ENCODE peak calls at places on chromosome 19, in seven cellular contexts. One of them, this sample, is unnamed.

GRCh38 chr19:6044056-6044805 is 66.1 kb downstream of the RFX2 start:
- DNase-seq in T-helper 2 cell: no peak
- DNase-seq in head of caudate nucleus: no peak
- DNase-seq in T-cell: no peak
- DNase-seq in SK-N-SH: no peak
- DNase-seq in hypothalamus: no peak
- DNase-seq in nucleus accumbens: no peak
- DNase-seq in this sample: no peak

GRCh38 chr19:46704379-46705076 is 12.4 kb downstream of the PRKD2 start:
- DNase-seq in head of caudate nucleus: peak
- DNase-seq in T-cell: peak
- DNase-seq in SK-N-SH: peak
- DNase-seq in T-helper 2 cell: peak
- DNase-seq in hypothalamus: peak
- DNase-seq in nucleus accumbens: peak
- DNase-seq in this sample: no peak

GRCh38 chr19:3366104-3366760 is at the start of gene NFIC:
- DNase-seq in SK-N-SH: peak
- DNase-seq in T-cell: no peak
- DNase-seq in head of caudate nucleus: peak
- DNase-seq in T-helper 2 cell: no peak
- DNase-seq in nucleus accumbens: peak
- DNase-seq in hypothalamus: peak
- DNase-seq in this sample: no peak

GRCh38 chr19:14474827-14475226 is 327 bp downstream of the PTGER1 start:
- DNase-seq in head of caudate nucleus: no peak
- DNase-seq in nucleus accumbens: no peak
- DNase-seq in T-cell: no peak
- DNase-seq in SK-N-SH: no peak
- DNase-seq in hypothalamus: no peak
- DNase-seq in T-helper 2 cell: no peak
- DNase-seq in this sample: no peak

GRCh38 chr19:33409035-33409434 is 35.5 kb downstream of the CEBPG start:
- DNase-seq in T-cell: no peak
- DNase-seq in head of caudate nucleus: no peak
- DNase-seq in T-helper 2 cell: no peak
- DNase-seq in hypothalamus: no peak
- DNase-seq in nucleus accumbens: no peak
- DNase-seq in SK-N-SH: peak
- DNase-seq in this sample: no peak

GRCh38 chr19:46976845-46977320 is 42.8 kb upstream of the NPAS1 start:
- DNase-seq in SK-N-SH: peak
- DNase-seq in T-cell: no peak
- DNase-seq in nucleus accumbens: no peak
- DNase-seq in T-helper 2 cell: no peak
- DNase-seq in head of caudate nucleus: no peak
- DNase-seq in hypothalamus: no peak
- DNase-seq in this sample: no peak

GRCh38 chr19:56110515-56111448 is 10.3 kb downstream of the ZNF787 start:
- DNase-seq in SK-N-SH: peak
- DNase-seq in nucleus accumbens: no peak
- DNase-seq in head of caudate nucleus: no peak
- DNase-seq in T-cell: no peak
- DNase-seq in hypothalamus: no peak
- DNase-seq in T-helper 2 cell: no peak
- DNase-seq in this sample: no peak

GRCh38 chr19:48962029-48962848 is 2.9 kb upstream of the FTL start:
- DNase-seq in T-cell: no peak
- DNase-seq in T-helper 2 cell: no peak
- DNase-seq in nucleus accumbens: no peak
- DNase-seq in hypothalamus: no peak
- DNase-seq in head of caudate nucleus: no peak
- DNase-seq in SK-N-SH: no peak
- DNase-seq in this sample: no peak

GRCh38 chr19:41795031-41795461 is 1.3 kb upstream of the CEACAM3 start:
- DNase-seq in SK-N-SH: peak
- DNase-seq in T-helper 2 cell: peak
- DNase-seq in head of caudate nucleus: peak
- DNase-seq in T-cell: peak
- DNase-seq in hypothalamus: peak
- DNase-seq in nucleus accumbens: no peak
- DNase-seq in this sample: peak

GRCh38 chr19:33497151-33497777 is 24.3 kb downstream of the PEPD start:
- DNase-seq in T-helper 2 cell: no peak
- DNase-seq in SK-N-SH: peak
- DNase-seq in nucleus accumbens: no peak
- DNase-seq in head of caudate nucleus: no peak
- DNase-seq in hypothalamus: no peak
- DNase-seq in T-cell: no peak
- DNase-seq in this sample: no peak

GRCh38 chr19:49333426-49334288 is 1.5 kb upstream of the CD37 start:
- DNase-seq in SK-N-SH: no peak
- DNase-seq in head of caudate nucleus: no peak
- DNase-seq in hypothalamus: no peak
- DNase-seq in T-helper 2 cell: peak
- DNase-seq in T-cell: peak
- DNase-seq in nucleus accumbens: no peak
- DNase-seq in this sample: no peak

GRCh38 chr19:54420383-54421168 is 5.3 kb downstream of the TTYH1 start:
- DNase-seq in SK-N-SH: no peak
- DNase-seq in nucleus accumbens: peak
- DNase-seq in T-cell: no peak
- DNase-seq in hypothalamus: peak
- DNase-seq in T-helper 2 cell: no peak
- DNase-seq in head of caudate nucleus: peak
- DNase-seq in this sample: no peak

GRCh38 chr19:47663911-47664771 is 49.1 kb upstream of the EHD2 start:
- DNase-seq in SK-N-SH: no peak
- DNase-seq in hypothalamus: peak
- DNase-seq in nucleus accumbens: no peak
- DNase-seq in head of caudate nucleus: peak
- DNase-seq in T-helper 2 cell: no peak
- DNase-seq in T-cell: no peak
- DNase-seq in this sample: no peak

GRCh38 chr19:42281175-42282035 is 12.4 kb downstream of the CIC start:
- DNase-seq in SK-N-SH: no peak
- DNase-seq in T-helper 2 cell: no peak
- DNase-seq in head of caudate nucleus: peak
- DNase-seq in nucleus accumbens: peak
- DNase-seq in T-cell: no peak
- DNase-seq in hypothalamus: peak
- DNase-seq in this sample: no peak

GRCh38 chr19:18833849-18834643 is 2.3 kb downstream of the UPF1 start:
- DNase-seq in T-helper 2 cell: no peak
- DNase-seq in nucleus accumbens: no peak
- DNase-seq in hypothalamus: no peak
- DNase-seq in T-cell: no peak
- DNase-seq in SK-N-SH: no peak
- DNase-seq in head of caudate nucleus: no peak
- DNase-seq in this sample: no peak

GRCh38 chr19:2329162-2329505 is 650 bp downstream of the SPPL2B start:
- DNase-seq in head of caudate nucleus: no peak
- DNase-seq in T-helper 2 cell: no peak
- DNase-seq in T-cell: no peak
- DNase-seq in nucleus accumbens: no peak
- DNase-seq in SK-N-SH: peak
- DNase-seq in hypothalamus: no peak
- DNase-seq in this sample: no peak

GRCh38 chr19:47005164-47005641 is 14.4 kb upstream of the NPAS1 start:
- DNase-seq in T-helper 2 cell: no peak
- DNase-seq in nucleus accumbens: no peak
- DNase-seq in hypothalamus: no peak
- DNase-seq in SK-N-SH: no peak
- DNase-seq in T-cell: no peak
- DNase-seq in head of caudate nucleus: no peak
- DNase-seq in this sample: no peak

GRCh38 chr19:6439743-6440142 is 6.2 kb upstream of the SLC25A41 start:
- DNase-seq in nucleus accumbens: no peak
- DNase-seq in head of caudate nucleus: no peak
- DNase-seq in T-cell: no peak
- DNase-seq in SK-N-SH: no peak
- DNase-seq in T-helper 2 cell: no peak
- DNase-seq in hypothalamus: no peak
- DNase-seq in this sample: no peak

GRCh38 chr19:19463348-19464117 is 51.8 kb downstream of the TSSK6 start:
- DNase-seq in SK-N-SH: no peak
- DNase-seq in nucleus accumbens: no peak
- DNase-seq in head of caudate nucleus: no peak
- DNase-seq in T-cell: no peak
- DNase-seq in hypothalamus: peak
- DNase-seq in T-helper 2 cell: no peak
- DNase-seq in this sample: no peak

GRCh38 chr19:55482128-55482961 is 2.6 kb upstream of the NAT14 start:
- DNase-seq in hypothalamus: no peak
- DNase-seq in nucleus accumbens: no peak
- DNase-seq in SK-N-SH: no peak
- DNase-seq in T-helper 2 cell: no peak
- DNase-seq in head of caudate nucleus: no peak
- DNase-seq in T-cell: no peak
- DNase-seq in this sample: no peak

GRCh38 chr19:35142531-35143230 is 374 bp upstream of the FXYD7 start:
- DNase-seq in T-cell: peak
- DNase-seq in T-helper 2 cell: peak
- DNase-seq in hypothalamus: peak
- DNase-seq in SK-N-SH: peak
- DNase-seq in nucleus accumbens: peak
- DNase-seq in head of caudate nucleus: no peak
- DNase-seq in this sample: no peak

GRCh38 chr19:57363734-57364181 is 407 bp downstream of the TRAPPC2B start:
- DNase-seq in T-cell: no peak
- DNase-seq in T-helper 2 cell: no peak
- DNase-seq in nucleus accumbens: no peak
- DNase-seq in hypothalamus: no peak
- DNase-seq in head of caudate nucleus: peak
- DNase-seq in SK-N-SH: no peak
- DNase-seq in this sample: no peak

GRCh38 chr19:2543463-2544442 is 67.8 kb downstream of the GADD45B start:
- DNase-seq in T-helper 2 cell: peak
- DNase-seq in head of caudate nucleus: peak
- DNase-seq in SK-N-SH: peak
- DNase-seq in hypothalamus: peak
- DNase-seq in T-cell: peak
- DNase-seq in nucleus accumbens: peak
- DNase-seq in this sample: peak

GRCh38 chr19:310141-310651 is 19.0 kb upstream of the PLPP2 start:
- DNase-seq in T-cell: no peak
- DNase-seq in SK-N-SH: peak
- DNase-seq in T-helper 2 cell: no peak
- DNase-seq in head of caudate nucleus: no peak
- DNase-seq in hypothalamus: no peak
- DNase-seq in nucleus accumbens: no peak
- DNase-seq in this sample: no peak

GRCh38 chr19:17829855-17830566 is 8.7 kb upstream of the INSL3 start:
- DNase-seq in T-helper 2 cell: no peak
- DNase-seq in nucleus accumbens: peak
- DNase-seq in head of caudate nucleus: peak
- DNase-seq in hypothalamus: peak
- DNase-seq in T-cell: no peak
- DNase-seq in SK-N-SH: peak
- DNase-seq in this sample: peak

GRCh38 chr19:57560049-57560491 is 407 bp upstream of the ZNF550 start:
- DNase-seq in SK-N-SH: peak
- DNase-seq in T-cell: no peak
- DNase-seq in nucleus accumbens: no peak
- DNase-seq in hypothalamus: no peak
- DNase-seq in head of caudate nucleus: no peak
- DNase-seq in T-helper 2 cell: no peak
- DNase-seq in this sample: no peak

GRCh38 chr19:45154064-45154827 is 6.5 kb downstream of the NKPD1 start:
- DNase-seq in head of caudate nucleus: no peak
- DNase-seq in nucleus accumbens: no peak
- DNase-seq in T-helper 2 cell: no peak
- DNase-seq in SK-N-SH: no peak
- DNase-seq in T-cell: no peak
- DNase-seq in hypothalamus: no peak
- DNase-seq in this sample: no peak

This sample was measured in iPS DF 6.9.